ENCODE peak calls at places on chromosomes 12 and 14, in nine cellular contexts. One of them, this sample, is unnamed.

GRCh38 chr12:82486524-82487235 is 128.4 kb downstream of the METTL25 start:
- DNase-seq in A549: no peak
- DNase-seq in suprapubic skin: no peak
- DNase-seq in testis: no peak
- DNase-seq in ovary: no peak
- DNase-seq in thyroid gland: no peak
- DNase-seq in NB4: no peak
- DNase-seq in body of pancreas: no peak
- DNase-seq in HepG2: no peak
- DNase-seq in this sample: no peak

GRCh38 chr14:76091036-76091435 is 60.7 kb upstream of the GPATCH2L start:
- DNase-seq in A549: no peak
- DNase-seq in thyroid gland: no peak
- DNase-seq in NB4: peak; percentile 9
- DNase-seq in body of pancreas: peak; percentile 19
- DNase-seq in HepG2: peak; percentile 15
- DNase-seq in ovary: no peak
- DNase-seq in suprapubic skin: peak; percentile 91
- DNase-seq in testis: peak; percentile 73
- DNase-seq in this sample: peak; percentile 90

GRCh38 chr12:32159925-32160324 is 53.3 kb downstream of the BICD1 start:
- DNase-seq in body of pancreas: no peak
- DNase-seq in HepG2: no peak
- DNase-seq in suprapubic skin: no peak
- DNase-seq in testis: no peak
- DNase-seq in ovary: no peak
- DNase-seq in thyroid gland: no peak
- DNase-seq in NB4: no peak
- DNase-seq in A549: no peak
- DNase-seq in this sample: no peak

GRCh38 chr14:30002859-30003258 is 75.2 kb upstream of the PRKD1 start:
- DNase-seq in testis: no peak
- DNase-seq in NB4: no peak
- DNase-seq in A549: no peak
- DNase-seq in thyroid gland: no peak
- DNase-seq in ovary: no peak
- DNase-seq in suprapubic skin: no peak
- DNase-seq in HepG2: peak; percentile 23
- DNase-seq in body of pancreas: no peak
- DNase-seq in this sample: no peak

GRCh38 chr14:103563089-103563620 is 395 bp downstream of the COA8 start:
- DNase-seq in ovary: no peak
- DNase-seq in thyroid gland: peak; percentile 75
- DNase-seq in body of pancreas: peak; percentile 68
- DNase-seq in HepG2: peak; percentile 57
- DNase-seq in testis: peak; percentile 61
- DNase-seq in A549: peak; percentile 83
- DNase-seq in suprapubic skin: no peak
- DNase-seq in NB4: no peak
- DNase-seq in this sample: peak; percentile 93

GRCh38 chr14:100063314-100063941 is 1.8 kb upstream of the EVL start:
- DNase-seq in body of pancreas: no peak
- DNase-seq in suprapubic skin: no peak
- DNase-seq in ovary: no peak
- DNase-seq in A549: no peak
- DNase-seq in thyroid gland: no peak
- DNase-seq in HepG2: no peak
- DNase-seq in NB4: no peak
- DNase-seq in testis: no peak
- DNase-seq in this sample: no peak

GRCh38 chr14:64556526-64556925 is 6.8 kb downstream of the PPP1R36 start:
- DNase-seq in ovary: no peak
- DNase-seq in HepG2: no peak
- DNase-seq in thyroid gland: no peak
- DNase-seq in A549: no peak
- DNase-seq in NB4: peak; percentile 92
- DNase-seq in suprapubic skin: no peak
- DNase-seq in body of pancreas: no peak
- DNase-seq in testis: no peak
- DNase-seq in this sample: no peak

GRCh38 chr12:58774731-58775130 is 145.6 kb downstream of the LRIG3 start:
- DNase-seq in A549: no peak
- DNase-seq in suprapubic skin: no peak
- DNase-seq in ovary: no peak
- DNase-seq in body of pancreas: no peak
- DNase-seq in NB4: no peak
- DNase-seq in HepG2: no peak
- DNase-seq in testis: no peak
- DNase-seq in thyroid gland: no peak
- DNase-seq in this sample: no peak

GRCh38 chr14:54370323-54371125 is 26.3 kb upstream of the CDKN3 start:
- DNase-seq in ovary: no peak
- DNase-seq in A549: no peak
- DNase-seq in body of pancreas: no peak
- DNase-seq in thyroid gland: no peak
- DNase-seq in NB4: no peak
- DNase-seq in testis: no peak
- DNase-seq in HepG2: no peak
- DNase-seq in suprapubic skin: no peak
- DNase-seq in this sample: no peak

GRCh38 chr14:97788364-97788763 is 991.2 kb downstream of the VRK1 start:
- DNase-seq in ovary: no peak
- DNase-seq in HepG2: no peak
- DNase-seq in NB4: peak; percentile 9
- DNase-seq in body of pancreas: no peak
- DNase-seq in suprapubic skin: no peak
- DNase-seq in thyroid gland: no peak
- DNase-seq in testis: no peak
- DNase-seq in A549: no peak
- DNase-seq in this sample: no peak

GRCh38 chr12:5052348-5052747 is 8.7 kb downstream of the KCNA5 start:
- DNase-seq in A549: no peak
- DNase-seq in HepG2: no peak
- DNase-seq in ovary: no peak
- DNase-seq in thyroid gland: no peak
- DNase-seq in suprapubic skin: no peak
- DNase-seq in testis: no peak
- DNase-seq in body of pancreas: no peak
- DNase-seq in NB4: no peak
- DNase-seq in this sample: no peak

GRCh38 chr12:49912345-49912744 is 8.6 kb upstream of the FAIM2 start:
- DNase-seq in thyroid gland: no peak
- DNase-seq in A549: no peak
- DNase-seq in suprapubic skin: no peak
- DNase-seq in ovary: no peak
- DNase-seq in testis: no peak
- DNase-seq in HepG2: no peak
- DNase-seq in body of pancreas: peak; percentile 5
- DNase-seq in NB4: no peak
- DNase-seq in this sample: no peak

GRCh38 chr12:106429043-106429552 is 71.5 kb downstream of the POLR3B start:
- DNase-seq in suprapubic skin: no peak
- DNase-seq in body of pancreas: no peak
- DNase-seq in ovary: no peak
- DNase-seq in testis: no peak
- DNase-seq in A549: no peak
- DNase-seq in NB4: no peak
- DNase-seq in thyroid gland: no peak
- DNase-seq in HepG2: no peak
- DNase-seq in this sample: no peak

GRCh38 chr14:32078794-32079663 is 1.9 kb downstream of the ARHGAP5 start:
- DNase-seq in body of pancreas: no peak
- DNase-seq in A549: no peak
- DNase-seq in HepG2: peak; percentile 96
- DNase-seq in NB4: no peak
- DNase-seq in suprapubic skin: no peak
- DNase-seq in thyroid gland: no peak
- DNase-seq in testis: no peak
- DNase-seq in ovary: no peak
- DNase-seq in this sample: no peak
- H3K4me3 ChIP-seq in body of pancreas: peak overlapping the region; percentile 95
- H3K4me3 ChIP-seq in A549: peak overlapping the region; percentile 83
- H3K4me3 ChIP-seq in HepG2: peak overlapping the region; percentile 99
- H3K4me3 ChIP-seq in NB4: peak overlapping the region; percentile 55
- H3K4me3 ChIP-seq in suprapubic skin: peak overlapping the region; percentile 98
- H3K4me3 ChIP-seq in thyroid gland: peak overlapping the region; percentile 96
- H3K4me3 ChIP-seq in testis: peak overlapping the region; percentile 97
- H3K4me3 ChIP-seq in ovary: peak overlapping the region; percentile 95
- H3K4me3 ChIP-seq in this sample: no peak overlapping the region

GRCh38 chr12:55997535-55997859 is 421 bp downstream of the SUOX start:
- DNase-seq in A549: no peak
- DNase-seq in body of pancreas: peak; percentile 32
- DNase-seq in suprapubic skin: no peak
- DNase-seq in testis: no peak
- DNase-seq in NB4: peak; percentile 11
- DNase-seq in thyroid gland: peak; percentile 32
- DNase-seq in HepG2: no peak
- DNase-seq in ovary: no peak
- DNase-seq in this sample: no peak
- TF ChIP-seq POLR2A in A549: no peak
- TF ChIP-seq POLR2A in body of pancreas: no peak
- TF ChIP-seq POLR2A in suprapubic skin: no peak
- TF ChIP-seq POLR2A in testis: no peak
- TF ChIP-seq POLR2A in NB4: no peak
- TF ChIP-seq POLR2A in thyroid gland: no peak
- TF ChIP-seq POLR2A in HepG2: no peak
- TF ChIP-seq POLR2A in ovary: no peak
- TF ChIP-seq POLR2A in this sample: no peak

DNA sequence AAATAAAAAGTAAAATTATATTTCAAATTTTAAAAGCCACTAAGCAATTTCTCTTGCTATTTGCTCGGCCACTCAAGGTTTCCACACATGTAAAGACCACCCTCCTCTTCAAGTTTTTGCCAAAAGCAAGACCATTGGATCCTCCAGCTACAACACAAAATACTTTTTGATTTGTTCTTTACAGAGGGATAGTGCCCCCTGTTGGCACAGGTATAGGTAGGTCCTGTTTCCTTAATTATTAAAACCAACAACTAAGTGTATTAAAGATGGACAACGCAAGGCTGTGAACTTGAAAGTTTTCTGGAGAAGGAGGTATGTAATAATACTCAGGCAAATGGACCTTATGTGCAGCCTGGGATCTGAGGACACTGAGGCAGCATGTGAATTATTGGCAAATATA is 23.8 kb downstream of the ATP6V1D start:
- DNase-seq in body of pancreas: no peak
- DNase-seq in thyroid gland: no peak
- DNase-seq in suprapubic skin: no peak
- DNase-seq in A549: peak; percentile 15
- DNase-seq in HepG2: peak; percentile 56
- DNase-seq in testis: no peak
- DNase-seq in ovary: no peak
- DNase-seq in NB4: peak; percentile 44
- DNase-seq in this sample: no peak
- TF ChIP-seq CTCF in body of pancreas: no peak
- TF ChIP-seq CTCF in thyroid gland: no peak
- TF ChIP-seq CTCF in suprapubic skin: peak; percentile 10
- TF ChIP-seq CTCF in A549: peak; percentile 52
- TF ChIP-seq CTCF in HepG2: peak; percentile 49
- TF ChIP-seq CTCF in testis: peak; percentile 36
- TF ChIP-seq CTCF in ovary: no peak
- TF ChIP-seq CTCF in NB4: peak; percentile 27
- TF ChIP-seq CTCF in this sample: no peak

GRCh38 chr14:50060871-50061663 is 55.3 kb downstream of the VCPKMT start:
- DNase-seq in testis: peak; percentile 50
- DNase-seq in NB4: peak; percentile 93
- DNase-seq in A549: peak; percentile 89
- DNase-seq in suprapubic skin: no peak
- DNase-seq in ovary: peak; percentile 39
- DNase-seq in HepG2: peak; percentile 89
- DNase-seq in body of pancreas: peak; percentile 57
- DNase-seq in thyroid gland: peak; percentile 27
- DNase-seq in this sample: peak; percentile 92
- H3K4me3 ChIP-seq in testis: no peak overlapping the region
- H3K4me3 ChIP-seq in NB4: peak overlapping the region; percentile 46
- H3K4me3 ChIP-seq in A549: no peak overlapping the region
- H3K4me3 ChIP-seq in suprapubic skin: no peak overlapping the region
- H3K4me3 ChIP-seq in ovary: no peak overlapping the region
- H3K4me3 ChIP-seq in HepG2: peak overlapping the region; percentile 76
- H3K4me3 ChIP-seq in body of pancreas: no peak overlapping the region
- H3K4me3 ChIP-seq in thyroid gland: no peak overlapping the region
- H3K4me3 ChIP-seq in this sample: no peak overlapping the region

GRCh38 chr12:94592080-94592479 is 58.3 kb downstream of the TMCC3 start:
- DNase-seq in ovary: no peak
- DNase-seq in testis: no peak
- DNase-seq in thyroid gland: no peak
- DNase-seq in HepG2: no peak
- DNase-seq in suprapubic skin: no peak
- DNase-seq in body of pancreas: no peak
- DNase-seq in A549: no peak
- DNase-seq in NB4: no peak
- DNase-seq in this sample: no peak
- TF ChIP-seq POLR2A in ovary: no peak
- TF ChIP-seq POLR2A in testis: no peak
- TF ChIP-seq POLR2A in thyroid gland: no peak
- TF ChIP-seq POLR2A in HepG2: no peak
- TF ChIP-seq POLR2A in suprapubic skin: no peak
- TF ChIP-seq POLR2A in body of pancreas: no peak
- TF ChIP-seq POLR2A in A549: no peak
- TF ChIP-seq POLR2A in NB4: no peak
- TF ChIP-seq POLR2A in this sample: no peak

GRCh38 chr12:109580272-109580671 is 6.7 kb downstream of the MVK start:
- DNase-seq in body of pancreas: no peak
- DNase-seq in thyroid gland: no peak
- DNase-seq in ovary: no peak
- DNase-seq in testis: no peak
- DNase-seq in HepG2: no peak
- DNase-seq in suprapubic skin: no peak
- DNase-seq in A549: no peak
- DNase-seq in NB4: no peak
- DNase-seq in this sample: no peak
- TF ChIP-seq CTCF in body of pancreas: no peak
- TF ChIP-seq CTCF in thyroid gland: no peak
- TF ChIP-seq CTCF in ovary: no peak
- TF ChIP-seq CTCF in testis: no peak
- TF ChIP-seq CTCF in HepG2: no peak
- TF ChIP-seq CTCF in suprapubic skin: no peak
- TF ChIP-seq CTCF in A549: no peak
- TF ChIP-seq CTCF in NB4: no peak
- TF ChIP-seq CTCF in this sample: no peak

DNA sequence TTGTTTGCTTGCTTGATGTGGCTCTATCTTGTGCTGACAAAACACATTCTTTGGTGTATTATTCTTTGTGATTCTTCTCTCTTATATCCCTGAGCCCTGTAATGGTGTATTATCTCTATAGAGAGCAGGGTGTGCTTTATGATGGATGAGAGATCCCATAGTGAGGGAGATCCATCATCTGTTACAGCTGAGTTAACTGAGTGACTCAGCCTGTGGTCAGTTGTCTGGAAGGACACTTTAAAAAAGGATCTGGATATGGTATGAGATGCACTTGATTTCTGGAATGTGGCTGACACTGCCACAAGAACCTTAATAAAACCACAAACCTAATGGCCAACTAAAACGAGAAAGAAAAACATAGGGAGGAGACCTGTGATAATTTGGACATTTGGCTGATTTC is 461.4 kb upstream of the SYT1 start:
- DNase-seq in A549: no peak
- DNase-seq in testis: no peak
- DNase-seq in HepG2: no peak
- DNase-seq in ovary: no peak
- DNase-seq in thyroid gland: no peak
- DNase-seq in body of pancreas: no peak
- DNase-seq in NB4: no peak
- DNase-seq in suprapubic skin: no peak
- DNase-seq in this sample: no peak
- H3K4me3 ChIP-seq in A549: no peak overlapping the region
- H3K4me3 ChIP-seq in testis: no peak overlapping the region
- H3K4me3 ChIP-seq in HepG2: no peak overlapping the region
- H3K4me3 ChIP-seq in ovary: no peak overlapping the region
- H3K4me3 ChIP-seq in thyroid gland: no peak overlapping the region
- H3K4me3 ChIP-seq in body of pancreas: no peak overlapping the region
- H3K4me3 ChIP-seq in NB4: no peak overlapping the region
- H3K4me3 ChIP-seq in suprapubic skin: no peak overlapping the region
- H3K4me3 ChIP-seq in this sample: no peak overlapping the region

GRCh38 chr12:75329918-75330826 is at the start of gene CAPS2:
- DNase-seq in A549: peak; percentile 74
- DNase-seq in HepG2: peak; percentile 66
- DNase-seq in NB4: peak; percentile 92
- DNase-seq in suprapubic skin: peak; percentile 86
- DNase-seq in testis: peak; percentile 88
- DNase-seq in ovary: peak; percentile 65
- DNase-seq in body of pancreas: peak; percentile 79
- DNase-seq in thyroid gland: peak; percentile 81
- DNase-seq in this sample: peak; percentile 71
- TF ChIP-seq POLR2A in A549: peak; percentile 52
- TF ChIP-seq POLR2A in HepG2: no peak
- TF ChIP-seq POLR2A in NB4: no peak
- TF ChIP-seq POLR2A in suprapubic skin: no peak
- TF ChIP-seq POLR2A in testis: no peak
- TF ChIP-seq POLR2A in ovary: peak; percentile 34
- TF ChIP-seq POLR2A in body of pancreas: no peak
- TF ChIP-seq POLR2A in thyroid gland: no peak
- TF ChIP-seq POLR2A in this sample: no peak

This sample was measured in lower leg skin.